ENCODE peak calls at places on chromosomes 6 and 20, in eight cellular contexts. One of them, this sample, is unnamed.

GRCh38 chr6:13012977-13013680 is 296.6 kb downstream of the PHACTR1 start:
- DNase-seq in hepatic stellate cell: no peak
- DNase-seq in LNCaP clone FGC: no peak
- DNase-seq in left cardiac atrium: peak; percentile 65
- DNase-seq in activated naive CD8-positive, alpha-beta T cell treated with anti-CD3 and anti-CD28 coated beads for 36 hours: peak; percentile 4
- DNase-seq in astrocyte of the spinal cord: no peak
- DNase-seq in AG04449: no peak
- DNase-seq in 8988T: no peak
- DNase-seq in this sample: peak; percentile 78

GRCh38 chr20:44465001-44465560 is 10.6 kb upstream of the TTPAL start:
- DNase-seq in AG04449: no peak
- DNase-seq in activated naive CD8-positive, alpha-beta T cell treated with anti-CD3 and anti-CD28 coated beads for 36 hours: no peak
- DNase-seq in 8988T: no peak
- DNase-seq in left cardiac atrium: no peak
- DNase-seq in LNCaP clone FGC: no peak
- DNase-seq in hepatic stellate cell: no peak
- DNase-seq in astrocyte of the spinal cord: no peak
- DNase-seq in this sample: peak; percentile 91

GRCh38 chr6:164897523-164898094 is 411.8 kb downstream of the C6orf118 start:
- DNase-seq in 8988T: no peak
- DNase-seq in AG04449: no peak
- DNase-seq in hepatic stellate cell: no peak
- DNase-seq in left cardiac atrium: no peak
- DNase-seq in activated naive CD8-positive, alpha-beta T cell treated with anti-CD3 and anti-CD28 coated beads for 36 hours: no peak
- DNase-seq in LNCaP clone FGC: no peak
- DNase-seq in astrocyte of the spinal cord: no peak
- DNase-seq in this sample: no peak

GRCh38 chr20:34705383-34706021 is 1.4 kb downstream of the TP53INP2 start:
- DNase-seq in LNCaP clone FGC: no peak
- DNase-seq in activated naive CD8-positive, alpha-beta T cell treated with anti-CD3 and anti-CD28 coated beads for 36 hours: no peak
- DNase-seq in hepatic stellate cell: peak; percentile 61
- DNase-seq in 8988T: no peak
- DNase-seq in astrocyte of the spinal cord: no peak
- DNase-seq in left cardiac atrium: peak; percentile 43
- DNase-seq in AG04449: no peak
- DNase-seq in this sample: peak; percentile 50

GRCh38 chr20:57025666-57026065 is 240.8 kb downstream of the BMP7 start:
- DNase-seq in activated naive CD8-positive, alpha-beta T cell treated with anti-CD3 and anti-CD28 coated beads for 36 hours: no peak
- DNase-seq in 8988T: no peak
- DNase-seq in astrocyte of the spinal cord: no peak
- DNase-seq in LNCaP clone FGC: no peak
- DNase-seq in AG04449: no peak
- DNase-seq in left cardiac atrium: no peak
- DNase-seq in hepatic stellate cell: no peak
- DNase-seq in this sample: no peak

GRCh38 chr20:10501377-10501776 is 66.3 kb downstream of the SLX4IP start:
- DNase-seq in 8988T: no peak
- DNase-seq in hepatic stellate cell: no peak
- DNase-seq in activated naive CD8-positive, alpha-beta T cell treated with anti-CD3 and anti-CD28 coated beads for 36 hours: peak; percentile 7
- DNase-seq in astrocyte of the spinal cord: no peak
- DNase-seq in LNCaP clone FGC: no peak
- DNase-seq in left cardiac atrium: peak; percentile 27
- DNase-seq in AG04449: no peak
- DNase-seq in this sample: no peak

GRCh38 chr6:100706491-100706890 is 174.6 kb downstream of the ASCC3 start:
- DNase-seq in 8988T: no peak
- DNase-seq in LNCaP clone FGC: no peak
- DNase-seq in AG04449: no peak
- DNase-seq in hepatic stellate cell: no peak
- DNase-seq in astrocyte of the spinal cord: no peak
- DNase-seq in activated naive CD8-positive, alpha-beta T cell treated with anti-CD3 and anti-CD28 coated beads for 36 hours: no peak
- DNase-seq in left cardiac atrium: no peak
- DNase-seq in this sample: no peak

GRCh38 chr20:49775229-49775693 is 37.4 kb upstream of the SLC9A8 start:
- DNase-seq in activated naive CD8-positive, alpha-beta T cell treated with anti-CD3 and anti-CD28 coated beads for 36 hours: no peak
- DNase-seq in left cardiac atrium: peak; percentile 84
- DNase-seq in astrocyte of the spinal cord: peak; percentile 82
- DNase-seq in 8988T: peak; percentile 34
- DNase-seq in hepatic stellate cell: peak; percentile 40
- DNase-seq in AG04449: no peak
- DNase-seq in LNCaP clone FGC: no peak
- DNase-seq in this sample: peak; percentile 29

GRCh38 chr6:41189968-41190367 is 11.0 kb downstream of the TREML2 start:
- DNase-seq in 8988T: no peak
- DNase-seq in AG04449: no peak
- DNase-seq in astrocyte of the spinal cord: no peak
- DNase-seq in left cardiac atrium: no peak
- DNase-seq in activated naive CD8-positive, alpha-beta T cell treated with anti-CD3 and anti-CD28 coated beads for 36 hours: no peak
- DNase-seq in hepatic stellate cell: no peak
- DNase-seq in LNCaP clone FGC: no peak
- DNase-seq in this sample: no peak

GRCh38 chr6:119985952-119986736 is 636.6 kb upstream of the MAN1A1 start:
- DNase-seq in AG04449: no peak
- DNase-seq in LNCaP clone FGC: no peak
- DNase-seq in astrocyte of the spinal cord: no peak
- DNase-seq in hepatic stellate cell: no peak
- DNase-seq in left cardiac atrium: no peak
- DNase-seq in 8988T: no peak
- DNase-seq in activated naive CD8-positive, alpha-beta T cell treated with anti-CD3 and anti-CD28 coated beads for 36 hours: no peak
- DNase-seq in this sample: no peak

GRCh38 chr6:154937306-154938244 is 57.5 kb upstream of the TIAM2 start:
- DNase-seq in AG04449: no peak
- DNase-seq in hepatic stellate cell: no peak
- DNase-seq in 8988T: no peak
- DNase-seq in astrocyte of the spinal cord: peak; percentile 55
- DNase-seq in LNCaP clone FGC: no peak
- DNase-seq in left cardiac atrium: no peak
- DNase-seq in activated naive CD8-positive, alpha-beta T cell treated with anti-CD3 and anti-CD28 coated beads for 36 hours: no peak
- DNase-seq in this sample: peak; percentile 85

GRCh38 chr6:110039364-110039995 is 61.4 kb downstream of the GPR6 start:
- DNase-seq in astrocyte of the spinal cord: peak; percentile 91
- DNase-seq in left cardiac atrium: peak; percentile 88
- DNase-seq in LNCaP clone FGC: peak; percentile 59
- DNase-seq in 8988T: peak; percentile 47
- DNase-seq in hepatic stellate cell: peak; percentile 70
- DNase-seq in AG04449: peak; percentile 61
- DNase-seq in activated naive CD8-positive, alpha-beta T cell treated with anti-CD3 and anti-CD28 coated beads for 36 hours: peak; percentile 83
- DNase-seq in this sample: peak; percentile 87